ENCODE peak calls at places on chromosomes 7 and 10, in four cellular contexts. L is aorta, O is left ventricle myocardium superior, Q is NCI-H1930. N is an unnamed sample.

GRCh38 chr10:36023939-36024338 is 381.8 kb upstream of the FZD8 start:
- DNase-seq in Q (no peak), O (no peak), L (peak; percentile 64), N (peak; percentile 25)

GRCh38 chr7:99379043-99379577 is 4.6 kb downstream of the ARPC1B start:
- DNase-seq in O (peak; percentile 69), Q (no peak), L (peak; percentile 89), N (peak; percentile 82)

GRCh38 chr10:42638821-42639270 is 476 bp upstream of the ZNF33B start:
- DNase-seq in O (no peak), Q (no peak), L (no peak), N (no peak)

GRCh38 chr7:73452999-73453635 is 19.5 kb downstream of the FZD9 start:
- DNase-seq in O (no peak), L (no peak), Q (no peak), N (no peak)

GRCh38 chr10:105742184-105742583 is 1101.1 kb downstream of the SORCS3 start:
- DNase-seq in Q (no peak), O (peak; percentile 28), L (no peak), N (no peak)

GRCh38 chr10:22779331-22780019 is 65.1 kb upstream of the PIP4K2A start:
- DNase-seq in O (no peak), L (no peak), Q (no peak), N (no peak)

GRCh38 chr7:95553939-95554338 is 42.4 kb downstream of the PDK4 start:
- DNase-seq in L (no peak), O (no peak), Q (no peak), N (no peak)

GRCh38 chr10:6473430-6473829 is 106.6 kb downstream of the PRKCQ start:
- DNase-seq in O (no peak), L (no peak), Q (no peak), N (no peak)

N was measured in left cardiac atrium.